ENCODE peak calls at places on chromosomes 12 and 14, in ten cellular contexts. S is sigmoid colon, H is endothelial cell of umbilical vein, Q is GM23338, N is HL-60, P is Panc1, B is stomach, J is K562, Y is GM12892, R is GM12891. W is an unnamed sample.

GRCh38 chr14:51167587-51168219 is 72.3 kb upstream of the TMX1 start:
- DNase-seq in S (no peak), H (no peak), Q (no peak), N (no peak), P (no peak), B (no peak), J (no peak), Y (no peak), R (no peak), W (no peak)

GRCh38 chr12:102394200-102394599 is 86.2 kb downstream of the IGF1 start:
- DNase-seq in S (no peak), H (no peak), Q (no peak), N (no peak), P (no peak), B (no peak), J (no peak), Y (no peak), R (no peak), W (no peak)

GRCh38 chr14:23294734-23295561 is 7.7 kb downstream of the PPP1R3E start:
- DNase-seq in S (no peak), H (peak), Q (peak), N (peak), P (peak), B (peak), J (peak), Y (no peak), R (no peak), W (peak)

GRCh38 chr12:132056320-132056719 is 87.8 kb downstream of the DDX51 start:
- DNase-seq in S (no peak), H (no peak), Q (no peak), N (no peak), P (no peak), B (no peak), J (no peak), Y (no peak), R (no peak), W (no peak)

GRCh38 chr12:23055004-23055403 is 430.0 kb downstream of the ETNK1 start:
- DNase-seq in S (no peak), H (peak), Q (peak), N (no peak), P (no peak), B (no peak), J (peak), Y (no peak), R (no peak), W (peak)

GRCh38 chr12:5317556-5317955 is 114.4 kb upstream of the NTF3 start:
- DNase-seq in S (no peak), H (no peak), Q (no peak), N (no peak), P (no peak), B (no peak), J (no peak), Y (no peak), R (no peak), W (no peak)

GRCh38 chr14:60965402-60965801 is 15.5 kb downstream of the TRMT5 start:
- DNase-seq in S (no peak), H (peak), Q (no peak), N (no peak), P (no peak), B (no peak), J (no peak), Y (no peak), R (no peak), W (no peak)

GRCh38 chr14:50388256-50388931 is 8.3 kb downstream of the CDKL1 start:
- DNase-seq in S (no peak), H (peak), Q (peak), N (no peak), P (no peak), B (peak), J (no peak), Y (no peak), R (no peak), W (peak)

GRCh38 chr12:130070017-130070653 is 92.1 kb upstream of the FZD10 start:
- DNase-seq in S (no peak), H (no peak), Q (no peak), N (no peak), P (no peak), B (no peak), J (peak), Y (no peak), R (no peak), W (no peak)

GRCh38 chr12:80894179-80894578 is 43.6 kb downstream of the LIN7A start:
- DNase-seq in S (no peak), H (no peak), Q (no peak), N (no peak), P (no peak), B (no peak), J (no peak), Y (no peak), R (no peak), W (no peak)

DNA sequence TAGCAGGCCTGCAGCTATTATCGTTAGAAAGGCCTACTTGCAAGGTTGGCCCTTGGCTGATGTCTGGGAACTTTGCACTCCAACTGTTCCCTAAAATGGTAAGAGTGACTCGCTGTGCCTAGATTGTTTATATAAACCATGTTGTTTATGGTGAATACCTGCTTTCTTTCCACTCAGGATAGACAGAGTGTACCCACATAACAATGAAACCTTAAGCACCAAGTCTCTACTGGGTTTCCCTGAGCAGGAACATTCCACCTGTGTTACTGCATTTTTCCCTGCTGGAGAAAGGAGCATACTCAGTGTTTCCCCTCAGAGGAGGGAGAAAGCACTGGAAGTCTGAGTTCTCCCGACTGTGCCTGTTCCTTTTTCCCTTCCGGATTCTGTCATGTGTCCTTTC is 32.8 kb downstream of the ERP29 start:
- DNase-seq in S (peak), H (no peak), Q (no peak), N (no peak), P (no peak), B (no peak), J (no peak), Y (no peak), R (no peak), W (no peak)
- TF ChIP-seq POLR2AphosphoS5 in S (peak), H (no peak), Q (no peak), N (no peak), P (no peak), B (no peak), J (no peak), Y (no peak), R (no peak), W (peak)

DNA sequence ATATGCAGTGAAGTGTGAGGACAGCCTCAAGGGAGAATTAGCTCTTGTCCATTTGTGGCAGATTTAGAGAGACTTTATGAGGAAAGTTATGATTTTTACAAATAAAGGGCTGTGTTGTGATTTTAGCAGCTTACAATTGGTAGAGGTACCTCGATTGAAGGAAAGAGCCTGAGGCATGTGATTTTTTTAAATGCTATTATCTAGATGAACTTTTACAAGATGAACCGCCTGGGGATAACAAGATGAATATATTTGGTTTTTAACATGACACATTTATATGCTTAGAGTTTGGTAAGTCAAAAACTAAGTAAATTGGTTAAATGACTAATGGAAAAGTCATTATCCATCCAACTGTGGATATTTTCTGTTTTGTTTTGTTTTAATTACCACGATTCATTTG is 52.6 kb downstream of the AEBP2 start:
- DNase-seq in S (no peak), H (no peak), Q (no peak), N (no peak), P (no peak), B (no peak), J (no peak), Y (no peak), R (no peak), W (no peak)
- TF ChIP-seq POLR2AphosphoS5 in S (no peak), H (no peak), Q (no peak), N (no peak), P (no peak), B (no peak), J (no peak), Y (no peak), R (no peak), W (no peak)

DNA sequence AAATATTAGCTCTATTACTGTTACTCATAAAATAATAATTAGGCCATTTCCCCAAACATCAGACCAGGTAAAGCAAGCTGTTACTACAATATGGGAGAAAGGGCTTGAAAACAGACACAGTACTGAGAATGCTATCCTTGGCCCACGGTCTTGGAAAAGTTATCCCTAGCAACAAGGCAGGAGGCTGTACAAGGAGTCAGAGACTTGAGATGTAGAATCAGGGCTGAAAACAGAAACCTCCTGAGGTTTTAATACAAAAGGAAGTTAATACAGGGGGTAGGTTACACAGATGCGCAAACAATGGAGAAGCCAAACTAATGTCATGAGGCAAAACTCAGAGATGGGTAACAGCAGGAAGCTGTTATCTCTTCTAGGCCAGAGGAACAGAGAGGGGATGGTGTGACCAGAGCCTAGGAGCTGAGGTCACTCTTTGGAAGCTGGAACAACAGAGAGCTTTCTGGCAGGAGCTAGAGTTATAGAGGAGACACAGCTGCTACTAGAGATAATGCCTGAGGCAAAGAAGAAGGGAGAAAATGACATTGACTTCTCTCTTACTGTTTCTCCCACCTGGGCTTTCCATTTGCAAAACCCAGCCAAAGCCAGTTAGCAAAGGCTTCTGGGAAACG is 248.8 kb downstream of the SUDS3 start:
- DNase-seq in S (peak), H (no peak), Q (no peak), N (no peak), P (no peak), B (no peak), J (peak), Y (no peak), R (no peak), W (no peak)
- TF ChIP-seq POLR2AphosphoS5 in S (peak), H (no peak), Q (no peak), N (no peak), P (no peak), B (no peak), J (peak), Y (no peak), R (no peak), W (no peak)

DNA sequence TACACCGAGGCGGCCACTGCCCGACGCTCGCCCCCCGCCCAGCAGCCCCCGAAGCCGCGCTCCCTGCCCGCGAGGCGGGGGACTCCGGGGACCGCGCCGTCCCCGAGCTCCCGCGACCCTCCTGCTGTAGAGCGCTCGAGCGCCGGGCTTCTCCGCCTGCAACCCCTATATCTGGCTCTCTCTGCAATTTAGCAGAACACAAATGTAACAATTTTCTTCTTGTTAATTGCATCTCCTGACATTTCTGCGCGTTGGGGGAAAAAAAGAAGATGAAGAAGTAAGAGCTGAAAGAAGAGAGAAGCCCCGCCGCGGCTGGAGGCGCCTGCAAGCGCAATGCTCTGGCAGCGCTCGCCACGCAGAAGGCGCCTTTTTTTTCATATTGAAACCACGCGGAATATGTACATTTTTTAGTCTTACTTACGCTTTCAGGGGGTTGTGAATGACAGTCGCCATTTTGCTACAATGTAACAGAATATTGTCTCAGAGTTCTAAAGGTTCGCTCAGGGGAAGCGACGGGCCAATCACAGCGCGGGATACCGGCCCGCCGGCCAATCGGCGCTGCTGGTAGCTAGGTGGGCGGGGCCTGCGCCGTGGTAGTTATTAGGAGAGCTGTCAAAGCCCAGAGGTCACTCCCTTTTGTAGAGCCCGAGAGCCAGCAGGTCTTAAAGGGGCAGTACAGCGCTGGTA is at the start of gene DPF3:
- DNase-seq in S (peak), H (peak), Q (peak), N (peak), P (peak), B (peak), J (peak), Y (peak), R (peak), W (peak)
- TF ChIP-seq POLR2AphosphoS5 in S (no peak), H (peak), Q (no peak), N (no peak), P (no peak), B (peak), J (no peak), Y (peak), R (no peak), W (peak)

GRCh38 chr14:40847496-40847895 is 759.2 kb upstream of the LRFN5 start:
- DNase-seq in S (no peak), H (no peak), Q (no peak), N (no peak), P (no peak), B (no peak), J (no peak), Y (no peak), R (no peak), W (no peak)
- TF ChIP-seq POLR2AphosphoS5 in S (no peak), H (no peak), Q (no peak), N (no peak), P (no peak), B (no peak), J (no peak), Y (no peak), R (no peak), W (no peak)

GRCh38 chr12:52873832-52874572 is 25.2 kb upstream of the KRT78 start:
- DNase-seq in S (peak), H (peak), Q (peak), N (peak), P (no peak), B (peak), J (peak), Y (peak), R (peak), W (peak)
- TF ChIP-seq POLR2AphosphoS5 in S (no peak), H (peak), Q (no peak), N (no peak), P (no peak), B (peak), J (peak), Y (no peak), R (no peak), W (peak)

GRCh38 chr12:55727643-55728184 is 1.1 kb downstream of the CD63 start:
- DNase-seq in S (peak), H (peak), Q (peak), N (no peak), P (no peak), B (peak), J (peak), Y (no peak), R (no peak), W (peak)
- TF ChIP-seq POLR2AphosphoS5 in S (peak), H (no peak), Q (no peak), N (no peak), P (no peak), B (peak), J (no peak), Y (no peak), R (no peak), W (peak)